ENCODE peak calls at places on chromosomes 5 and 9, in four cellular contexts. One of them, this sample, is unnamed.

GRCh38 chr9:7454490-7455110 is 345.0 kb downstream of the DMAC1 start:
- DNase-seq in PC-3: no peak
- DNase-seq in GM23248: no peak
- DNase-seq in SK-N-SH: no peak
- DNase-seq in this sample: no peak

GRCh38 chr5:42944989-42945388 is 95.1 kb downstream of the ANXA2R start:
- DNase-seq in PC-3: peak; percentile 91
- DNase-seq in GM23248: peak; percentile 96
- DNase-seq in SK-N-SH: no peak
- DNase-seq in this sample: peak; percentile 54

GRCh38 chr5:14299666-14300065 is 156.5 kb downstream of the TRIO start:
- DNase-seq in GM23248: no peak
- DNase-seq in SK-N-SH: no peak
- DNase-seq in PC-3: no peak
- DNase-seq in this sample: no peak

GRCh38 chr5:131068893-131069643 is 96.0 kb downstream of the HINT1 start:
- DNase-seq in PC-3: no peak
- DNase-seq in SK-N-SH: no peak
- DNase-seq in GM23248: peak; percentile 3
- DNase-seq in this sample: no peak

GRCh38 chr5:172542651-172543131 is 88.4 kb upstream of the SH3PXD2B start:
- DNase-seq in PC-3: no peak
- DNase-seq in SK-N-SH: no peak
- DNase-seq in GM23248: no peak
- DNase-seq in this sample: no peak

GRCh38 chr5:44546283-44546682 is 157.1 kb upstream of the FGF10 start:
- DNase-seq in PC-3: no peak
- DNase-seq in GM23248: peak; percentile 86
- DNase-seq in SK-N-SH: no peak
- DNase-seq in this sample: no peak

GRCh38 chr5:115685966-115686691 is 60.3 kb upstream of the TMED7 start:
- DNase-seq in SK-N-SH: peak; percentile 6
- DNase-seq in GM23248: peak; percentile 38
- DNase-seq in PC-3: no peak
- DNase-seq in this sample: peak; percentile 13

GRCh38 chr9:127360205-127360604 is 36.8 kb upstream of the SLC2A8 start:
- DNase-seq in GM23248: no peak
- DNase-seq in SK-N-SH: no peak
- DNase-seq in PC-3: no peak
- DNase-seq in this sample: no peak

GRCh38 chr9:74821636-74822035 is 66.1 kb downstream of the TRPM6 start:
- DNase-seq in GM23248: no peak
- DNase-seq in SK-N-SH: no peak
- DNase-seq in PC-3: no peak
- DNase-seq in this sample: no peak

GRCh38 chr9:98551511-98552286 is 157.0 kb downstream of the GABBR2 start:
- DNase-seq in GM23248: peak; percentile 91
- DNase-seq in SK-N-SH: no peak
- DNase-seq in PC-3: peak; percentile 80
- DNase-seq in this sample: peak; percentile 22

GRCh38 chr9:133148351-133149129 is 15.2 kb downstream of the GBGT1 start:
- DNase-seq in PC-3: no peak
- DNase-seq in GM23248: peak; percentile 70
- DNase-seq in SK-N-SH: peak; percentile 61
- DNase-seq in this sample: peak; percentile 63

GRCh38 chr5:160188151-160188967 is 40.9 kb upstream of the FABP6 start:
- DNase-seq in GM23248: peak; percentile 72
- DNase-seq in PC-3: peak; percentile 39
- DNase-seq in SK-N-SH: no peak
- DNase-seq in this sample: peak; percentile 86

GRCh38 chr9:77011973-77012817 is 7.3 kb upstream of the FOXB2 start:
- DNase-seq in PC-3: peak; percentile 17
- DNase-seq in GM23248: peak; percentile 52
- DNase-seq in SK-N-SH: peak; percentile 77
- DNase-seq in this sample: peak; percentile 76

GRCh38 chr9:130535818-130536521 is 43.4 kb upstream of the FUBP3 start:
- DNase-seq in PC-3: peak; percentile 6
- DNase-seq in GM23248: peak; percentile 57
- DNase-seq in SK-N-SH: no peak
- DNase-seq in this sample: peak; percentile 76

GRCh38 chr5:84524491-84524890 is 139.8 kb upstream of the EDIL3 start:
- DNase-seq in PC-3: no peak
- DNase-seq in SK-N-SH: no peak
- DNase-seq in GM23248: no peak
- DNase-seq in this sample: no peak

GRCh38 chr5:67149933-67150523 is 46.6 kb downstream of the CD180 start:
- DNase-seq in GM23248: peak; percentile 55
- DNase-seq in SK-N-SH: peak; percentile 43
- DNase-seq in PC-3: peak; percentile 58
- DNase-seq in this sample: no peak

GRCh38 chr9:126607086-126607485 is 6.6 kb upstream of the LMX1B start:
- DNase-seq in PC-3: no peak
- DNase-seq in GM23248: no peak
- DNase-seq in SK-N-SH: peak; percentile 8
- DNase-seq in this sample: no peak

GRCh38 chr9:107983191-107983603 is 493.6 kb upstream of the KLF4 start:
- DNase-seq in PC-3: peak; percentile 17
- DNase-seq in GM23248: peak; percentile 91
- DNase-seq in SK-N-SH: no peak
- DNase-seq in this sample: no peak

GRCh38 chr5:102762095-102762534 is 7.0 kb downstream of the PAM start:
- DNase-seq in SK-N-SH: no peak
- DNase-seq in PC-3: peak; percentile 72
- DNase-seq in GM23248: peak; percentile 72
- DNase-seq in this sample: no peak

GRCh38 chr5:91144491-91145232 is 238.5 kb downstream of the ARRDC3 start:
- DNase-seq in GM23248: no peak
- DNase-seq in PC-3: no peak
- DNase-seq in SK-N-SH: no peak
- DNase-seq in this sample: no peak

GRCh38 chr5:172740483-172741205 is 30.4 kb downstream of the DUSP1 start:
- DNase-seq in SK-N-SH: no peak
- DNase-seq in GM23248: peak; percentile 96
- DNase-seq in PC-3: peak; percentile 66
- DNase-seq in this sample: peak; percentile 65

GRCh38 chr5:79109527-79110492 is 1.8 kb upstream of the BHMT start:
- DNase-seq in PC-3: peak; percentile 44
- DNase-seq in GM23248: no peak
- DNase-seq in SK-N-SH: no peak
- DNase-seq in this sample: peak; percentile 34

GRCh38 chr9:82890401-82890800 is 172.5 kb downstream of the RASEF start:
- DNase-seq in PC-3: no peak
- DNase-seq in GM23248: no peak
- DNase-seq in SK-N-SH: no peak
- DNase-seq in this sample: no peak

GRCh38 chr9:82891321-82891720 is 171.6 kb downstream of the RASEF start:
- DNase-seq in GM23248: no peak
- DNase-seq in SK-N-SH: no peak
- DNase-seq in PC-3: no peak
- DNase-seq in this sample: no peak

GRCh38 chr9:82890865-82891264 is 172.1 kb downstream of the RASEF start:
- DNase-seq in SK-N-SH: no peak
- DNase-seq in GM23248: no peak
- DNase-seq in PC-3: no peak
- DNase-seq in this sample: no peak

DNA sequence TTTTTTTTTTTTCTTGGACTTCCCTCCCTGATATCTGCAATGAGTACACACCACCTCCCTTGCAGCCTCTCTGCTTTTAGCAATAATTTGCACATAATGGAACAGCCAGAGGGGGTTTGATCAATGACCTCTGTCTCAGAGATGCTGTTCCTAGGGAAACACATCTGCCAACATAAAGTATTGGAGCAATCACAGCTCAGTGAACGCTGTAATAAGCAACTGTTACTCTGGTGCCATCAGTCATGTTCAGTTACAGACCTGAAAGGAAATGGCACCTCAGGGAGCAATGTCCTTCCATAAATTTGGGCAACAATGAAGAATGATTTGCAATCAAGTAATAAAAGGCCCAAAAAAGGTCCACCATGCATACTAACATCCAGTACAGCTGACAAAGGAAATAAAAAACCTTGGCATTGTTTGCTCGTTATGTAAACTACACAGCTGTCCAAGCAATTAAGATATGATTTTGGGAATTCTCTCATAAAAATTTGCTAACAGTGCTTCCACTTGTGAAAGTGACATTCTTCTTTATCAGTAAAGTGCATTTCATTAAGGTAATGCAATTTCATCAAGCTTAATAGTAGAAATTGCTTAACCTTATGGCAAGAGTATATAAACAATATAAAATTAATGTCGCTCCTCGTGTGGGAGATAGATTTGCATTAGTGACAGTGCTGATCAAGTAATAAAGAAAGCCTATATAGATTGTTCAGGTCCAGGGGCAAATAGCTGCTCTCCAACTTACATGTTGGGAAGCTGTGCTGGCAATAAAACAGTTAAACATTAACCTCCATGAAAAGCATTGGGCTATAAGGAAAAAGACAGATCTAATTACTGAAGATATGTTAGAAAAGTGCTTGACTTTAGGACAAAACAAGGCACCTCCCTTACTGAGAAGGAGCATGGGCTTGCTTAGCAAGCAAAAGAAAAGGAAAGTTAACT is 167.7 kb downstream of the RASEF start:
- DNase-seq in SK-N-SH: peak; percentile 41
- DNase-seq in PC-3: no peak
- DNase-seq in GM23248: no peak
- DNase-seq in this sample: peak; percentile 26
- H3K9me2 ChIP-seq in SK-N-SH: no peaks in the 10 kb centered on the region
- H3K9me2 ChIP-seq in PC-3: no peaks in the 10 kb centered on the region
- H3K9me2 ChIP-seq in GM23248: no peaks in the 10 kb centered on the region
- H3K9me2 ChIP-seq in this sample: no peaks in the 10 kb centered on the region

GRCh38 chr5:668299-668995 is 24.7 kb downstream of the TPPP start:
- DNase-seq in GM23248: no peak
- DNase-seq in SK-N-SH: no peak
- DNase-seq in PC-3: no peak
- DNase-seq in this sample: no peak

GRCh38 chr5:670396-671270 is 22.5 kb downstream of the TPPP start:
- DNase-seq in SK-N-SH: peak; percentile 7
- DNase-seq in GM23248: no peak
- DNase-seq in PC-3: no peak
- DNase-seq in this sample: no peak

GRCh38 chr5:669842-670395 is 23.2 kb downstream of the TPPP start:
- DNase-seq in GM23248: no peak
- DNase-seq in SK-N-SH: no peak
- DNase-seq in PC-3: no peak
- DNase-seq in this sample: no peak

GRCh38 chr5:666816-667498 is 26.2 kb downstream of the TPPP start:
- DNase-seq in GM23248: no peak
- DNase-seq in PC-3: no peak
- DNase-seq in SK-N-SH: no peak
- DNase-seq in this sample: no peak

GRCh38 chr5:669111-669841 is 23.9 kb downstream of the TPPP start:
- DNase-seq in GM23248: peak; percentile 42
- DNase-seq in SK-N-SH: peak; percentile 71
- DNase-seq in PC-3: no peak
- DNase-seq in this sample: peak; percentile 43
- H3K4me1 ChIP-seq in GM23248: no peaks in the 10 kb centered on the region
- H3K4me1 ChIP-seq in SK-N-SH: peaks cover 23% of the 10 kb centered on the region
- H3K4me1 ChIP-seq in PC-3: peaks cover 29% of the 10 kb centered on the region
- H3K4me1 ChIP-seq in this sample: peaks cover 18% of the 10 kb centered on the region

GRCh38 chr9:88481933-88482332 is 53.0 kb upstream of the NXNL2 start:
- DNase-seq in SK-N-SH: no peak
- DNase-seq in PC-3: no peak
- DNase-seq in GM23248: no peak
- DNase-seq in this sample: no peak

GRCh38 chr9:88477300-88477751 is 57.7 kb upstream of the NXNL2 start:
- DNase-seq in PC-3: peak; percentile 90
- DNase-seq in SK-N-SH: no peak
- DNase-seq in GM23248: peak; percentile 95
- DNase-seq in this sample: no peak

GRCh38 chr9:88478236-88478635 is 56.7 kb upstream of the NXNL2 start:
- DNase-seq in GM23248: no peak
- DNase-seq in PC-3: no peak
- DNase-seq in SK-N-SH: no peak
- DNase-seq in this sample: no peak

DNA sequence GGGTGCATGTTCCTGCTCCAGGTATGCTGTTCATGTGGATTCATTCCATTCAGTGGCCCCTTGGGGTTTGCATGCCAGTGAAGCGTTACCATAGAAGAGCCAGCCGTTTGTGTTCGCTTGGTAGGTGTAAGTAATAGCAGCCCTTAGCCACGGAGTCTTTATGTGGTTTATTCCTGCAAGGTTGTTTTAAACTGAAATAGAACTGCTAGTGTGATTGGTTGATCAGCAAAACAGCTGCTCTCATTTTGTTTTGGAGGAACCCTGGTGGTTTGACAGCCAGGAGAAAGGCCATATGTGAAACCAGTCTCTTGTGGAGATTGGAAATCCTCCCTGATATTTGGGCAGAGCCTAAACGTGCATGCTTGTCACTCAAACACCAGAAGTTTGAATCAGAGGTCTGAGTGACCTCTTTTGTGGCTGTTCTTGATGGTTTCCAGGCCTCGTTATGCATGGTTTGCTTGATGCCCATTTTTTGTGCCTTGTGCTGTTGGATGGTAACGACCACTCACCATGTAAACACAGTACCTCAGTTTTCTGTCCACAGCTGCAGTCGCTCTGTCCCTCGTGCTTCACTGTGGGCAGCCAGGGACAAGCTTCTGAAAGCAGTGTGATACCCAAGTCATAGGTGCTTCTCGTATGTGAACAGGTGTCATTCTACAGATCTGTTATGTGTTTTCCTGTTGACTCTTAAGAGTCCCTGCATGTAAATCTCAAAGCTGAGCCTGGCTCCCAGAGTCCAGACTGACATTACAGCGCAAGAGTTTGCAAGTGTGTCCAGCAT is 58.3 kb upstream of the NXNL2 start:
- DNase-seq in SK-N-SH: no peak
- DNase-seq in PC-3: peak; percentile 6
- DNase-seq in GM23248: peak; percentile 13
- DNase-seq in this sample: no peak
- H3K4me2 ChIP-seq in SK-N-SH: peak overlapping the region; percentile 30
- H3K4me2 ChIP-seq in PC-3: peak overlapping the region; percentile 80
- H3K4me2 ChIP-seq in GM23248: peak overlapping the region; percentile 69
- H3K4me2 ChIP-seq in this sample: no peak overlapping the region

DNA sequence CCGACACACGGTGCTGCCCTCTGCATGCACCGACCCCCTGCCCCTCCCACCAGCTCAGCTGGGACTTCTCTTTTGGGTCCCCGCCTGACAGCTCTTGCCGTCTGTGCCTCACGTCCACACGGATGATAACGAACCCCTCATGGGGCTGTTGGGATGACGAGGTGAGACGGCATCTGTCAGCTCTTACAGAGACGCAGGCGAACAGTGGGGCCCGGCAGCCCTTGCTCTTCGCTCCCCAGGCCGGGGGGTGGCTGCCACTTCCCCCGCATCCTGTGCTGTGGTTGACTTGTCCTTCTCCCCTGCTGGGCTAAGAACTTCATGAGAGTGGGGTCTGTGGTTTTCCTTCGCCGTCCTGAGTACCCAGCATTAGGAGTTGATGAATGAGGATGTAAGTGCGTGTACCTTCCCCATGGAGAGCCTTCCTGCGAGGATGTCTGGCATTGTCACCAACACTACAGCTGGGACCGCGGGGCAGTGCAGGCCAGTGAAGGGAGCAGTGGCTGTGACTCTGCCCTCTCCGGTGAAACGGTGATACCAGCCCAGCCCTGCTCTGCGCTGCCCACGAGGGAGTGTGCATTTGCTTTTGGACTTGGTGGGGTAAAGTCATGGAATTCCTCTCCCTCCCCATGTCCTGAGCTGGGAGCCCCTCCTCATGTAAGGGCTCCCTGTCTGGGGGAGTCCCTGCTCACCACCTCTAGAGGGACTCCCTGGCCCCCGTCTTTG is 23.2 kb downstream of the HK3 start:
- DNase-seq in SK-N-SH: no peak
- DNase-seq in GM23248: no peak
- DNase-seq in PC-3: no peak
- DNase-seq in this sample: no peak
- H3K9me2 ChIP-seq in SK-N-SH: no peaks in the 10 kb centered on the region
- H3K9me2 ChIP-seq in GM23248: no peaks in the 10 kb centered on the region
- H3K9me2 ChIP-seq in PC-3: no peaks in the 10 kb centered on the region
- H3K9me2 ChIP-seq in this sample: no peaks in the 10 kb centered on the region

This sample was measured in hepatocyte.